ENCODE peak calls at places on chromosomes 6 and 20, in four cellular contexts. T is fibroblast of mammary gland, W is adrenal gland, H is AG04449. P is an unnamed sample.

GRCh38 chr6:144586986-144587385 is 301.9 kb downstream of the UTRN start:
- DNase-seq in T (no peak), W (no peak), H (no peak), P (no peak)

GRCh38 chr6:84089081-84089480 is 55.5 kb downstream of the MRAP2 start:
- DNase-seq in T (no peak), W (no peak), H (no peak), P (no peak)

GRCh38 chr20:35404614-35405259 is 7.0 kb downstream of the UQCC1 start:
- DNase-seq in T (no peak), W (no peak), H (no peak), P (peak; percentile 26)

GRCh38 chr20:58521763-58522162 is 6.6 kb upstream of the APCDD1L start:
- DNase-seq in T (no peak), W (no peak), H (no peak), P (no peak)

GRCh38 chr6:92779758-92780157 is 639.6 kb downstream of the EPHA7 start:
- DNase-seq in T (peak; percentile 27), W (no peak), H (no peak), P (no peak)

GRCh38 chr6:166955865-166956443 is 396 bp downstream of the RNASET2 start:
- DNase-seq in T (no peak), W (no peak), H (no peak), P (no peak)

GRCh38 chr20:7622399-7622961 is 317.8 kb downstream of the HAO1 start:
- DNase-seq in T (no peak), W (no peak), H (no peak), P (no peak)

GRCh38 chr20:11296951-11297350 is 620.7 kb upstream of the BTBD3 start:
- DNase-seq in T (no peak), W (no peak), H (no peak), P (no peak)

GRCh38 chr6:160442151-160442550 is 94.0 kb downstream of the SLC22A3 start:
- DNase-seq in T (no peak), W (no peak), H (no peak), P (no peak)

GRCh38 chr6:75546401-75546800 is 52.8 kb upstream of the FILIP1 start:
- DNase-seq in T (peak; percentile 56), W (no peak), H (no peak), P (no peak)

GRCh38 chr6:34514112-34514511 is 42.0 kb downstream of the SPDEF start:
- DNase-seq in T (no peak), W (no peak), H (no peak), P (no peak)

GRCh38 chr6:129084406-129084805 is 201.5 kb downstream of the LAMA2 start:
- DNase-seq in T (no peak), W (no peak), H (no peak), P (no peak)

GRCh38 chr6:160221423-160221822 is 37.2 kb downstream of the SLC22A2 start:
- DNase-seq in T (peak; percentile 9), W (no peak), H (no peak), P (no peak)

GRCh38 chr6:22399693-22400092 is 102.9 kb upstream of the PRL start:
- DNase-seq in T (peak; percentile 68), W (no peak), H (no peak), P (no peak)

GRCh38 chr6:54817834-54818233 is 28.7 kb upstream of the FAM83B start:
- DNase-seq in T (no peak), W (no peak), H (no peak), P (no peak)

DNA sequence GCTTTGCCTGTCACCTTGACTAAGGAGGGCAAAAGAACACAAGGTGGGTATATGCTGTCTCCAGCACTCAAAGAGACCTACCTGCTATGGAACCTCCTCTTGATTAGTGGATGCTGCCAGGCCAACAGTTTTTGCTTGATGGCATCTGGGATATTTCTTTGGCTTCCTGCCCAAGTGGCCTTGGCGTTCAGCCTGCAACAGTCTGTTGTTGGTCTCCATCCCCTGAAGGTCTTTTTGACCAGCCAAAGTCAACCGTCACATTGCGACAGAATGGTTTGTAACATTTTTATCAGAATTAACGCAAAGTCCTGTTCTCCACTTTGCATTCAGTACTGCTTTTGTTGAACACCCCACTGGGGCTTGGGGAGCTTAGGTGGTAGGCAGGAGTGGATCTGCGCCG is 37.1 kb downstream of the SERPINB1 start:
- DNase-seq in T (no peak), W (peak; percentile 24), H (no peak), P (no peak)
- H3K4me3 ChIP-seq in T (no peak overlapping the region), W (no peak overlapping the region), H (no peak overlapping the region), P (no peak overlapping the region)

DNA sequence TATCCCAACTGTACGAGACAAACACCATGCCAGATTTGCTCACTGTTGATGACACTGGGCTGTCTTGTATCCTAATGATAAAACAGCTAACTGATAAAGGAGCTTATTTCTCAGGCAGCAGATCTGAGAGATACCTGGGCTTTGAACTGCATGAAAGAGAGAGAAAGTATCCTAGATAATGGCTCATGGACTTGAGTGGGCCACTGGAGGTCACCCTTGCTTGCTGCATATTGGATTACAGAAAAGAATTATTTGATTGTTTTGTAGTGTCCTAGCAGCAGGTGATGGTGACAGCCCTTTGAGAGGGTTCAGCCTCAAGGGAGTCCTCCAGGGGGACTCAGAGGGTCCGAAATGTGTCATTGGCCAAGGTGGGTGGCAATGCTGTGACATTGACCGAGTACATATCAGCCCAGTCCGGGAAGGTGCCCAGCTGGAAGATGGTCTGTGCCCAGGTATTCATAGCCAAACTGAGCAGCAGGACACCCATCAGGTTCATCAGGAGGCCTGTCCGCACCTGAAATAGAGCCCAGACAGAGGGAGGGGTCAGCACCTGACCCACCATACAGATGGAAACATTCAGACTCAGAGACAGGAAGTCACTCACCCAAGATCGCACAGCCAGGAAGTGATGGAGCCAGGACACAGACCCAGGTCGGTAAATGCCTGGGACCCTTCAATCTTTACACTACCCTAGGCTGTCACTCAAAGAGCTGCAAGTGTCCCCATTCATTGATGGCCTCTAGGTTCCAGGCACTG is 9.4 kb upstream of the OCSTAMP start:
- DNase-seq in T (no peak), W (no peak), H (no peak), P (no peak)
- TF ChIP-seq CTCF in T (no peak), W (peak; percentile 14), H (no peak), P (no peak)

DNA sequence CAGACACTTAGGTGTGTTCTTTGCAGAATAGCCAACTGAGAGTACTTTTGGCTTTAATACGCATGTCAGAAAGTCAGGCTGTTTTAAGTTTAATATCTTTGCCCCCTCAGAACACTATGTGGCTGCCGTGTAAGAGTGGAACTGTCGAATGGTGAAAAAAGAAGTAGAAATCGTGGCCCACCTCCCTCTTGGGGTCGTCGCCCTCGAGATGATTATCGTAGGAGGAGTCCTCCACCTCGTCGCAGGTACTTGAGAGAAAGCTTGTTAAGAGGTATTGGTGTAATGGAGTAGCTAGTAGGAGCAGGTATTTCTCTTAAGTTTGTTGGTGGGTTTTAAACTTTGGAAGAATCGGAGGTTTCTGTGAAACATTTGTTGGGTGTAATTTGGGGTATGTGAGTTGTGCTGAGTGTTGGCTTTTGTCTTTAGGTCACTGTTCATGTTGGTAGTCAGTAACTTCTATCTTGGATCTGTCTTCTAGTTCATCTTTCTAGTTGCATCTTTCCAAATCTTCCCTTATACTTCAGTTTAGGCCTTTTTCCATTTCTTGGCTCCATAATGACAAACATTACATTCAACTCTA is 4.7 kb downstream of the SRSF3 start:
- DNase-seq in T (no peak), W (peak; percentile 9), H (no peak), P (no peak)
- H3K4me3 ChIP-seq in T (peak overlapping the region; percentile 100), W (no peak overlapping the region), H (peak overlapping the region; percentile 70), P (peak overlapping the region; percentile 79)

GRCh38 chr6:41191569-41191968 is 9.4 kb downstream of the TREML2 start:
- DNase-seq in T (peak; percentile 20), W (no peak), H (no peak), P (peak; percentile 37)
- TF ChIP-seq CTCF in T (peak; percentile 46), W (peak; percentile 20), H (peak; percentile 14), P (peak; percentile 65)

GRCh38 chr6:70666726-70667125 is 957 bp upstream of the SMAP1 start:
- DNase-seq in T (no peak), W (no peak), H (no peak), P (no peak)
- H3K4me3 ChIP-seq in T (no peak overlapping the region), W (no peak overlapping the region), H (no peak overlapping the region), P (no peak overlapping the region)

GRCh38 chr6:146785001-146785585 is 186.3 kb downstream of the ADGB start:
- DNase-seq in T (peak; percentile 55), W (no peak), H (no peak), P (no peak)
- TF ChIP-seq CTCF in T (peak; percentile 67), W (peak; percentile 38), H (peak; percentile 35), P (peak; percentile 59)